ENCODE peak calls at places on chromosomes 7 and 10, in seven cellular contexts. B is neuronal stem cell, R is IMR-90, I is mesenchymal stem cell, T is H9, G is H1, W is trophoblast cell. X is an unnamed sample.

GRCh38 chr7:33661430-33662160 is 243.7 kb upstream of the BMPER start:
- DNase-seq in B (no peak), R (no peak), I (no peak), T (no peak), G (no peak), W (no peak), X (no peak)

GRCh38 chr7:29955799-29956476 is 33.7 kb downstream of the SCRN1 start:
- DNase-seq in B (no peak), R (no peak), I (no peak), T (no peak), G (no peak), W (no peak), X (no peak)

GRCh38 chr7:144019457-144019856 is 19.3 kb downstream of the OR6B1 start:
- DNase-seq in B (no peak), R (peak; percentile 91), I (peak; percentile 91), T (no peak), G (peak; percentile 2), W (peak; percentile 94), X (peak; percentile 92)

GRCh38 chr10:91665842-91666241 is 33.0 kb upstream of the PPP1R3C start:
- DNase-seq in B (no peak), R (peak; percentile 88), I (no peak), T (no peak), G (no peak), W (no peak), X (no peak)

GRCh38 chr10:132459252-132460028 is 62.4 kb downstream of the PWWP2B start:
- DNase-seq in B (no peak), R (no peak), I (no peak), T (peak; percentile 21), G (no peak), W (no peak), X (no peak)

GRCh38 chr7:125833839-125834238 is 904.2 kb upstream of the POT1 start:
- DNase-seq in B (no peak), R (no peak), I (no peak), T (no peak), G (no peak), W (no peak), X (no peak)

GRCh38 chr10:71827828-71828227 is 23.2 kb downstream of the PSAP start:
- DNase-seq in B (no peak), R (no peak), I (no peak), T (no peak), G (no peak), W (no peak), X (no peak)

GRCh38 chr7:102291916-102292267 is 5.2 kb downstream of the SH2B2 start:
- DNase-seq in B (no peak), R (no peak), I (no peak), T (no peak), G (no peak), W (no peak), X (no peak)

GRCh38 chr10:133258066-133258817 is 18.4 kb downstream of the ADAM8 start:
- DNase-seq in B (no peak), R (no peak), I (no peak), T (no peak), G (no peak), W (no peak), X (no peak)

GRCh38 chr10:77409697-77410471 is 227.7 kb downstream of the KCNMA1 start:
- DNase-seq in B (no peak), R (no peak), I (no peak), T (no peak), G (no peak), W (no peak), X (no peak)

DNA sequence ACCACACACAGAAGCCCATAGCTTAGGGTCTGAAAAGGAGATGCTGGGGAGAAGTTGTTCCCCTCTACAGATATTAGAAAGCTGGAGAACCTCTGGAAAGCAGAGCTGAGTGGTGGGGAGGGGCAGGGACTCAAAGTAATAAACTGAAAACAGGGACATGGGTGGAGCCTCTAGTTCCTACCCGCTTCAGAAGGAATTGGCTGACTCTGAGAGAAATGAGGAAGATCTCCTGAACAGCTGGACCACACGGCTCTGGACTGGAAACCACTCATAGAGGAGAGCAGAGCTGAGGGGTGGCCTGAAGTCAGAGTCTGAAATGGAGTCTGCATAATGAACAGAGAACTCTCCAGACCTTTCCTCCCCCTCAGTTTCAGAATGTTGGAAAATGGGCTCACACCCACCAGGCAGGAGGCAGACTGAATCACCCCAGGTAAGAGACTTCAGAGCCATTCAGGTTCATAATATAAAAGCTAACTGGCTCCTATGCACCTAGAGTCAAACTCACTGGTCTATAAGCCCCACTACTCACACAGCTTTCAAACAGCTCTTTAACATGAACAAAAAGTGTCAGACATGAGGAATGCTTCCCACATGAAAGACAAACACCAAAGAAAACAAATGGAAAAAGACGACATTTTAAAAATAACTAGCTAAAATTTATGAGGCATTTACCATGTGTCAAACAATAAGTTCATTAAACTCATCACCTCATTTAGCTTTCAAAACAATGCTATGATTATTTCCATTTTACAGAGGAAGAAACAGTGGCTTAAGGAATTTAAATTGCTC is 68.1 kb downstream of the RNF216 start:
- DNase-seq in B (no peak), R (no peak), I (no peak), T (no peak), G (no peak), W (no peak), X (peak; percentile 54)
- H4K8ac ChIP-seq in B (no peak overlapping the region), R (no peak overlapping the region), I (no peak overlapping the region), T (no peak overlapping the region), G (no peak overlapping the region), W (no peak overlapping the region), X (no peak overlapping the region)

GRCh38 chr7:7100432-7100849 is 81.9 kb upstream of the C1GALT1 start:
- DNase-seq in B (peak; percentile 41), R (no peak), I (peak; percentile 49), T (peak; percentile 83), G (peak; percentile 47), W (peak; percentile 71), X (peak; percentile 99)
- H3K4ac ChIP-seq in B (no peak overlapping the region), R (no peak overlapping the region), I (peak overlapping the region; percentile 71), T (no peak overlapping the region), G (no peak overlapping the region), W (no peak overlapping the region), X (no peak overlapping the region)

DNA sequence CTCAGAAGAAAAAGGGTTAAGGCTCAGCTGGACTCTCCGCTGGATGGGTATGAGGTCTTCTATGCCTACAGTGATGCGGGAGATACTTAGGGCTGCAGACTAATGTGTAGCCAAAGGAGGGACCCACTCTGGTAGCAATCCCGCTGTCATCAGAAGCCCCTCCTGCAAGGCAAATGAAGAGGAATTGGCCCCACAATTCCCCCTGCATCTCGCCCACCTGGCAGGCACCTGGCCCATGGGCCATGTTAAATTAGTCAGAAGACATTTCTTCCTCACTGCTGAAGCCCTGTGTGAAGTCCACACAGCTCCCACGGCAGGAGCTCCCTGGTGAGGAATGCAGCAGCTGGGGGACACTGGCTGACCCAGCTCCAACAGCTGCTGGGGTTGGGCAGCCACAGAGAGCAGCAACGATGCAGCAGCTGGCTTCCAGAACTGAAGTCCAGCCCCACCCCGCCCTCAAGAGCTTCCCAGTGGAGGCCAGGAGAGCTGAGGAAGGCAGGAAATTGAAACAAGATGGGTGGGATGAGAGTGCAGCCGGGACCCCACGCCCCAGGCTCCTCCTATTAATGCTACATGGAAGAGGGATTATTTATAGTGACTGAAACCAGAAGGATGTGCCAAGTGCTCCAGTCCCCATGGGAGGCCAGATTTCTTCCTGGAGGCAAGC is 5.5 kb downstream of the VSTM4 start:
- DNase-seq in B (no peak), R (peak; percentile 73), I (peak; percentile 52), T (no peak), G (no peak), W (no peak), X (no peak)
- H3K4me1 ChIP-seq in B (peaks cover 2% of the 10 kb centered on the region), R (peaks cover 22% of the 10 kb centered on the region), I (peaks cover 6% of the 10 kb centered on the region), T (no peaks in the 10 kb centered on the region), G (no peaks in the 10 kb centered on the region), W (no peaks in the 10 kb centered on the region), X (no peaks in the 10 kb centered on the region)

GRCh38 chr7:556837-557555 is 37.4 kb upstream of the PDGFA start:
- DNase-seq in B (no peak), R (no peak), I (no peak), T (no peak), G (no peak), W (no peak), X (no peak)
- H4K8ac ChIP-seq in B (no peak overlapping the region), R (no peak overlapping the region), I (no peak overlapping the region), T (no peak overlapping the region), G (no peak overlapping the region), W (no peak overlapping the region), X (no peak overlapping the region)